ENCODE peak calls at places on chromosome 17, in six cellular contexts. A is HepG2, X is GM12878, H is K562, U is GM12892, C is H1. O is an unnamed sample.
A peak's percentile ranks its signal among the peaks of the same experiment; 100 is the strongest.

GRCh38 chr17:41538565-41538991 is 10.5 kb upstream of the KRT19 start:
- DNase-seq in A (no peak), X (no peak), H (no peak), U (no peak), C (no peak), O (no peak)

GRCh38 chr17:55965051-55965450 is 188.2 kb upstream of the ANKFN1 start:
- DNase-seq in A (no peak), X (no peak), H (no peak), U (no peak), C (no peak), O (no peak)

GRCh38 chr17:39196820-39197331 is 593 bp downstream of the CACNB1 start:
- DNase-seq in A (no peak), X (no peak), H (peak; percentile 52), U (no peak), C (peak; percentile 52), O (no peak)

GRCh38 chr17:66190738-66191606 is 961 bp downstream of the CEP112 start:
- DNase-seq in A (peak; percentile 16), X (no peak), H (no peak), U (no peak), C (no peak), O (no peak)

GRCh38 chr17:36935681-36936454 is 1.4 kb upstream of the LHX1 start:
- DNase-seq in A (no peak), X (no peak), H (peak; percentile 43), U (no peak), C (peak; percentile 83), O (no peak)

GRCh38 chr17:76268015-76268749 is 3.0 kb downstream of the UBALD2 start:
- DNase-seq in A (no peak), X (peak; percentile 76), H (peak; percentile 66), U (no peak), C (no peak), O (no peak)

GRCh38 chr17:27233783-27234182 is 60.1 kb upstream of the WSB1 start:
- DNase-seq in A (no peak), X (no peak), H (no peak), U (no peak), C (no peak), O (no peak)

GRCh38 chr17:82205720-82206508 is 6.7 kb downstream of the CCDC57 start:
- DNase-seq in A (peak; percentile 84), X (no peak), H (peak; percentile 82), U (peak; percentile 83), C (peak; percentile 82), O (peak; percentile 79)

GRCh38 chr17:72381597-72382397 is 261.0 kb downstream of the SOX9 start:
- DNase-seq in A (no peak), X (no peak), H (no peak), U (no peak), C (peak; percentile 64), O (no peak)

GRCh38 chr17:29905879-29906167 is 24.2 kb downstream of the SSH2 start:
- DNase-seq in A (no peak), X (no peak), H (no peak), U (no peak), C (no peak), O (no peak)

GRCh38 chr17:4711671-4712111 is 1.3 kb downstream of the ARRB2 start:
- DNase-seq in A (no peak), X (no peak), H (no peak), U (no peak), C (no peak), O (no peak)

GRCh38 chr17:44798352-44798751 is 31.7 kb downstream of the GJC1 start:
- DNase-seq in A (no peak), X (no peak), H (no peak), U (no peak), C (no peak), O (no peak)

GRCh38 chr17:59038734-59039133 is 67.9 kb downstream of the TRIM37 start:
- DNase-seq in A (no peak), X (no peak), H (no peak), U (no peak), C (no peak), O (no peak)

GRCh38 chr17:36197389-36197708 is 791 bp upstream of the CCL3L1 start:
- DNase-seq in A (no peak), X (no peak), H (no peak), U (no peak), C (peak; percentile 22), O (no peak)

GRCh38 chr17:35731239-35731931 is at the start of gene RASL10B:
- DNase-seq in A (peak; percentile 41), X (no peak), H (peak; percentile 93), U (no peak), C (peak; percentile 85), O (peak; percentile 70)

GRCh38 chr17:42798383-42799380 is at the start of the genes CNTD1 and COA3:
- DNase-seq in A (peak; percentile 88), X (peak; percentile 31), H (peak; percentile 91), U (peak; percentile 94), C (peak; percentile 93), O (peak; percentile 96)
- TF ChIP-seq POLR2A in A (peak; percentile 92), X (peak; percentile 85), H (peak; percentile 80), U (peak; percentile 67), C (no peak), O (peak; percentile 55)

GRCh38 chr17:48175692-48176450 is 68.3 kb downstream of the SNX11 start:
- DNase-seq in A (no peak), X (no peak), H (no peak), U (no peak), C (no peak), O (no peak)
- TF ChIP-seq TAF1 in A (no peak), X (no peak), H (no peak), U (no peak), C (no peak), O (no peak)

DNA sequence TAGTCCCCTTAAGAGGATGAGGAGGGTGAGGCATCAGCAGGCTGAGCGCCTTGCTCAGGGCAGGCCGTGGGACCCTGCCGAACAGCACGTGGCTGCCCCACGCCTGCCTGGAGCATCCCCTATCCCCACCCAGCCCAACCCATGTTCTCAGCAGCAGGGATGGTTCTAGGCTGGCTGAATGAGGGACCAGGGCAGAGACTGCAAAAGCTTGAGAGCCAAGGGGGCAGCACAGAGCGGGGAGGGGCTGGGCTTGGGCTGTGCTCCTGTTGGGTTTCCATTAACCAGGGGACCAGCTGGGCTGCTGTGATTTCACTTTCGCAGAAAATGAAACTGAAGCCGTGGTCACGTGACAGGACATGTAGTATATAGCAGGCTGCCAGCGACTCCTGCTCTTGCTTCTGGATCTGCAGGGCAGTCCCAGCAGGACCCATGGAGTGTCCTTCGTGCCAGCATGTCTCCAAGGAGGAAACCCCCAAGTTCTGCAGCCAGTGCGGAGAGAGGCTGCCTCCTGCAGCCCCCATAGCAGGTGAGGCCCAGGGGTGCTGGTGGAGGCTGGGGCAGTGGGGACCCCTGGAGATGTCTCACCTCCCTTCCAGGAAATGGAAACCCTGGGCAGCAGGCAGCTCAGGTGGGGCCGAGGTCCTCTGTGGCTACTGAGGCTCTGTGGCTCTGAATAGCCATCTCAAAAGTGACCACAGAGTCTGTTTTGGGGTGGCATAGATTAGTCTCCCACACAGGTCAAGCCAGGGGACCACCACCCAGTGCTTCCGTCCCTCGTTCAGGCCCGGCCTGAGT is 2.8 kb downstream of the RNF213 start:
- DNase-seq in A (peak; percentile 98), X (peak; percentile 89), H (no peak), U (peak; percentile 86), C (peak; percentile 51), O (peak; percentile 80)
- TF ChIP-seq POLR2A in A (peak; percentile 99), X (peak; percentile 100), H (no peak), U (peak; percentile 99), C (no peak), O (peak; percentile 97)

GRCh38 chr17:57679356-57679755 is 65.7 kb downstream of the CCDC182 start:
- DNase-seq in A (no peak), X (no peak), H (no peak), U (no peak), C (peak; percentile 36), O (no peak)
- TF ChIP-seq TAF1 in A (no peak), X (no peak), H (no peak), U (no peak), C (no peak), O (no peak)

GRCh38 chr17:2593846-2594656 is 597 bp downstream of the PAFAH1B1 start:
- DNase-seq in A (peak; percentile 58), X (peak; percentile 17), H (peak; percentile 72), U (peak; percentile 63), C (peak; percentile 85), O (peak; percentile 70)
- TF ChIP-seq POLR2A in A (no peak), X (no peak), H (no peak), U (peak; percentile 44), C (peak; percentile 4), O (peak; percentile 63)

GRCh38 chr17:78239489-78239931 is 8.1 kb downstream of the TMEM235 start:
- DNase-seq in A (no peak), X (no peak), H (peak; percentile 87), U (no peak), C (peak; percentile 46), O (no peak)
- TF ChIP-seq TAF1 in A (no peak), X (no peak), H (no peak), U (no peak), C (no peak), O (no peak)

DNA sequence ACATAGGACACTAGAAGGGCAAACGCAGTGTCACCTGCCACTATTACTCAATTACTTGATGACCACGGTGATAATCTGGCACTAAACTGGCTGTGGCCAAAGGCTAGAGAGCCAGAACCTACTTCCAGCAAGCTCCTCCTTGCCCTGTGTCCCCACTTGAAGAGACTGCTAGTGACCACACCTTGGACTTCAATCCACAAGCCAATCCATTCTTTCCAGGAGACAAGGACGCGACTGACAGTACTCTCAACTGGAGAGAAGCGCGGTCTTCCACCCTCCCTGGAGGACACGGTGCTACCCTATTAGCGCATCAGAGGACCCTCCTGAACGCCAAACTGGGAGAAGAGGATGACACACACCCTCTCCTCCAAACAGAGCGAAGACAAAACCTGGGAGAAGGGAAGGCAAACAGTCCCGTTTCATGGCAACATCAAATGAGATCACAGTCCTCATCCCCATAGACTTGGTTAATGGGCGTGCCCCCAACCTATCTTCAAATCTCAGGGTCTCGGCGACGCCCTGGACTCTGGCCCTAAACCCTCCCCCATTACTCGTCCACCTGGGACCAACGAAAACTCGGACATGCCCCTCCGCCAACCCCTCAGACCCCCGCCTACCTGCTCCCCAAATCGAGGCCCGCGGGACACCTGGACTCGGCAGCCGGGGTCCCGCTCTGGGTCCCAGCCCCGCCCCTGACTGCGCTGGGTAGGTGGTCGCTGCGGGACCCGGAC is 508 bp downstream of the FLCN start:
- DNase-seq in A (peak; percentile 50), X (no peak), H (peak; percentile 68), U (no peak), C (no peak), O (no peak)
- TF ChIP-seq POLR2A in A (no peak), X (no peak), H (no peak), U (no peak), C (no peak), O (no peak)

GRCh38 chr17:19262650-19263620 is 25.8 kb downstream of the EPN2 start:
- DNase-seq in A (no peak), X (no peak), H (no peak), U (no peak), C (no peak), O (no peak)
- TF ChIP-seq TAF1 in A (no peak), X (no peak), H (no peak), U (no peak), C (no peak), O (no peak)

GRCh38 chr17:8142887-8143580 is 9.2 kb downstream of the PER1 start:
- DNase-seq in A (no peak), X (no peak), H (no peak), U (no peak), C (no peak), O (no peak)
- TF ChIP-seq POLR2A in A (no peak), X (no peak), H (no peak), U (no peak), C (no peak), O (no peak)